ENCODE peak calls at places on chromosomes 5 and 9, in six cellular contexts. Y, D, T, Z, J and I are unnamed samples.

GRCh38 chr9:133713211-133713959 is 24.8 kb downstream of the SARDH start:
- DNase-seq in Y (peak; percentile 55), D (peak; percentile 36), T (no peak), Z (no peak), J (peak; percentile 34), I (no peak)

GRCh38 chr5:111075520-111075919 is 4.0 kb downstream of the TSLP start:
- DNase-seq in Y (no peak), D (no peak), T (no peak), Z (peak; percentile 77), J (no peak), I (no peak)

GRCh38 chr9:135704366-135704947 is 2.5 kb downstream of the KCNT1 start:
- DNase-seq in Y (no peak), D (no peak), T (no peak), Z (no peak), J (no peak), I (no peak)

GRCh38 chr9:71602652-71603051 is 165.7 kb downstream of the CEMIP2 start:
- DNase-seq in Y (no peak), D (no peak), T (no peak), Z (no peak), J (no peak), I (no peak)

GRCh38 chr9:127452481-127453092 is 1.3 kb downstream of the LRSAM1 start:
- DNase-seq in Y (no peak), D (peak; percentile 73), T (no peak), Z (no peak), J (no peak), I (no peak)

GRCh38 chr5:54595724-54596123 is 78.2 kb downstream of the SNX18 start:
- DNase-seq in Y (no peak), D (no peak), T (no peak), Z (no peak), J (no peak), I (no peak)

GRCh38 chr9:105148328-105149006 is 96.0 kb upstream of the SLC44A1 start:
- DNase-seq in Y (peak; percentile 83), D (no peak), T (no peak), Z (no peak), J (peak; percentile 70), I (no peak)

GRCh38 chr9:75238311-75238976 is 150.1 kb downstream of the OSTF1 start:
- DNase-seq in Y (peak; percentile 85), D (no peak), T (no peak), Z (no peak), J (peak; percentile 72), I (peak; percentile 45)

GRCh38 chr9:17706347-17706746 is 127.5 kb downstream of the SH3GL2 start:
- DNase-seq in Y (no peak), D (no peak), T (no peak), Z (no peak), J (no peak), I (no peak)

GRCh38 chr9:97812247-97812543 is 40.8 kb upstream of the FOXE1 start:
- DNase-seq in Y (no peak), D (no peak), T (no peak), Z (no peak), J (no peak), I (no peak)
- H3K27ac ChIP-seq in Y (no peak overlapping the region), D (no peak overlapping the region), T (no peak overlapping the region), Z (peak overlapping the region; percentile 47), J (no peak overlapping the region), I (no peak overlapping the region)

GRCh38 chr5:172101547-172102225 is 86.3 kb downstream of the STK10 start:
- DNase-seq in Y (no peak), D (no peak), T (no peak), Z (no peak), J (no peak), I (no peak)

GRCh38 chr5:172104801-172105701 is 83.0 kb downstream of the STK10 start:
- DNase-seq in Y (no peak), D (no peak), T (no peak), Z (no peak), J (no peak), I (no peak)

GRCh38 chr5:172102913-172103629 is 85.0 kb downstream of the STK10 start:
- DNase-seq in Y (peak; percentile 68), D (no peak), T (no peak), Z (peak; percentile 85), J (peak; percentile 50), I (peak; percentile 47)

GRCh38 chr5:172104021-172104420 is 84.0 kb downstream of the STK10 start:
- DNase-seq in Y (no peak), D (no peak), T (no peak), Z (no peak), J (peak; percentile 50), I (no peak)

GRCh38 chr5:172102251-172102870 is 85.7 kb downstream of the STK10 start:
- DNase-seq in Y (no peak), D (no peak), T (no peak), Z (no peak), J (no peak), I (no peak)
- H3K27ac ChIP-seq in Y (no peak overlapping the region), D (peak overlapping the region; percentile 24), T (no peak overlapping the region), Z (no peak overlapping the region), J (no peak overlapping the region), I (no peak overlapping the region)

DNA sequence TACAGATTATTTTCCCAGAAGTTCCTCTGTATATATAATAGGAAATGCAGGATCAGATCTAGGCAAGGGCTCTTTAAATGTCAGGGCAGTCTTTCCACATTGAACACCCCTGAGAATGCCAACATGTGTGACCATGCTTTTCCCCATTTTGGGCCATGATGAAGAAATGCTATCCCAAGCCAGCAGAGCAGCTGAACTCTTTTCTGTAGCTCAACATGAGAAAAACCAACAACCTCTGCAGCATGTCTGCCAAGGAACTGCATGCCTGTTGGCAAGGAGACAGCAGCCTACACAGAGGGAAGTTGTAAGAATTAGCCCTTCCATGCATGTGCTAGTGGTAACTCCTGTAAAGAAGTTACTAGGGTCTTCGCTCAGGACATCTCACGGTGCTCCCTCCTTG is 9.5 kb upstream of the IFNK start:
- DNase-seq in Y (no peak), D (no peak), T (no peak), Z (no peak), J (no peak), I (no peak)
- H3K27ac ChIP-seq in Y (no peak overlapping the region), D (no peak overlapping the region), T (no peak overlapping the region), Z (no peak overlapping the region), J (no peak overlapping the region), I (no peak overlapping the region)

GRCh38 chr9:89273528-89274279 is 37.3 kb upstream of the CKS2 start:
- DNase-seq in Y (no peak), D (no peak), T (no peak), Z (no peak), J (no peak), I (no peak)

GRCh38 chr9:89277454-89277853 is 33.5 kb upstream of the CKS2 start:
- DNase-seq in Y (no peak), D (no peak), T (no peak), Z (no peak), J (no peak), I (no peak)

GRCh38 chr9:89278551-89278950 is 32.4 kb upstream of the CKS2 start:
- DNase-seq in Y (no peak), D (no peak), T (no peak), Z (no peak), J (no peak), I (no peak)

GRCh38 chr9:89277043-89277442 is 34.0 kb upstream of the CKS2 start:
- DNase-seq in Y (no peak), D (no peak), T (no peak), Z (no peak), J (no peak), I (no peak)

GRCh38 chr9:89274838-89275237 is 36.2 kb upstream of the CKS2 start:
- DNase-seq in Y (no peak), D (no peak), T (no peak), Z (peak; percentile 33), J (no peak), I (no peak)
- H3K27ac ChIP-seq in Y (no peak overlapping the region), D (no peak overlapping the region), T (no peak overlapping the region), Z (no peak overlapping the region), J (no peak overlapping the region), I (no peak overlapping the region)

GRCh38 chr5:170287532-170287931 is 10.0 kb downstream of the LCP2 start:
- DNase-seq in Y (no peak), D (no peak), T (no peak), Z (no peak), J (no peak), I (no peak)
- H3K27ac ChIP-seq in Y (no peak overlapping the region), D (no peak overlapping the region), T (no peak overlapping the region), Z (no peak overlapping the region), J (no peak overlapping the region), I (no peak overlapping the region)

DNA sequence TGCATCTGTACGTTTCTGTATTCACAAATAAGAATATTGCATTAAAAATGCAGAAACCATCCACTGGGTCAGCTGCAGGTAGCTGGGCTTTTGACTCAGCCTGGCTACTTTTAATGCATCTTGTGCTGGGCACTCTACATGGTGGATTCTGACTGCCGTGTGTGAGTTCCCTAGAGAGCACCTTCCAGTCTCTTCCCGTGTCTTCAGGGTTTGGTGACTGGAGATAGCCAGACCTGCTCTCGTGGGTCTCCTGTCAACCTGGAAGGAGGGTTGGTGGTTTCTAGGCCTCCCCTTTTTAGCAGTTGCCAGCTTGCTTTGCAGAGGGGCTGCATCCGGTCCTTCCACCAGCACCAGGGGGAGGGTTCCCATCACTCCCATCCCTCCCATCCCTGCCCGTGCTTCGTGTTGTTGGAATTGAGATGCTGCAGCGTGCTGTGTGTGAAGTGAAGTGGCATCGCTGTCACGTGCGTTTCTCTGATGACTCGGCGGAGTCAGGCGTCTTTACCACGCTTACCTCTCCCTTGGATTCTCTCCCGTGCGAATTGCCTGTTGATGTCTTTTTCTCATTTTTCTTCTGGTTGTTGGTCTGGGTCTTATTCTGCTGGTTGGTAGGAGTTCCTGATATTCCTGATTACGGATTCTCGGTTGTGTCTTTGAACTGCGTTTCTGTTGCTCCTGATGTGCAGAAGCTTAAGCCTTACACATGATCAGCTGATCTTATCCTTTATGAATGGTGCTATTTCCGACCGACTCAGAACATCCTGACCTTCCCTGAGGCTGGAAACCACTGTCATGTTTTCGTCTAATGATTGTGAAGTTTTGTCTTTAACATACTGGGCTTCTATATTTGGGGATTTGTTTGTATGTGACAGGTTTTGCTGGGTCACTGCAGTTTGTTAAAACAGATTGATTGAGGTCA is 16.9 kb downstream of the FBXW5 start:
- DNase-seq in Y (no peak), D (no peak), T (no peak), Z (no peak), J (peak; percentile 17), I (no peak)
- H3K27ac ChIP-seq in Y (no peak overlapping the region), D (no peak overlapping the region), T (no peak overlapping the region), Z (no peak overlapping the region), J (no peak overlapping the region), I (no peak overlapping the region)

GRCh38 chr9:5839572-5839902 is 6.6 kb upstream of the ERMP1 start:
- DNase-seq in Y (no peak), D (no peak), T (no peak), Z (no peak), J (no peak), I (no peak)
- H3K27ac ChIP-seq in Y (no peak overlapping the region), D (no peak overlapping the region), T (no peak overlapping the region), Z (peak overlapping the region; percentile 27), J (no peak overlapping the region), I (peak overlapping the region; percentile 17)

GRCh38 chr5:59319286-59319685 is 574.2 kb downstream of the PDE4D start:
- DNase-seq in Y (no peak), D (no peak), T (no peak), Z (no peak), J (no peak), I (no peak)
- H3K27ac ChIP-seq in Y (no peak overlapping the region), D (no peak overlapping the region), T (no peak overlapping the region), Z (no peak overlapping the region), J (no peak overlapping the region), I (no peak overlapping the region)

GRCh38 chr5:177131711-177132503 is 1.7 kb upstream of the NSD1 start:
- DNase-seq in Y (peak; percentile 84), D (peak; percentile 66), T (peak; percentile 57), Z (no peak), J (peak; percentile 64), I (no peak)
- H3K27ac ChIP-seq in Y (peak overlapping the region; percentile 42), D (peak overlapping the region; percentile 93), T (peak overlapping the region; percentile 98), Z (no peak overlapping the region), J (no peak overlapping the region), I (no peak overlapping the region)